ENCODE peak calls at places on chromosome 17, in seven cellular contexts. V is AG10803; L is retinal pigment epithelial cell; K is heart right ventricle; W is CD8-positive, alpha-beta T cell; P is fibroblast of the aortic adventitia; M is uterus. O is an unnamed sample.

GRCh38 chr17:64788286-64789060 is 126.4 kb upstream of the SMURF2 start:
- DNase-seq in L (no peak), V (no peak), K (no peak), P (no peak), W (no peak), M (no peak), O (no peak)

GRCh38 chr17:19262650-19263620 is 25.8 kb downstream of the EPN2 start:
- DNase-seq in P (peak), L (no peak), M (no peak), V (peak), K (no peak), W (no peak), O (no peak)

GRCh38 chr17:76124582-76125390 is 16.3 kb downstream of the FOXJ1 start:
- DNase-seq in V (no peak), M (no peak), P (no peak), K (no peak), W (no peak), L (no peak), O (no peak)

GRCh38 chr17:43958953-43959352 is 5.2 kb upstream of the PYY start:
- DNase-seq in K (no peak), W (no peak), V (no peak), M (no peak), P (no peak), L (no peak), O (no peak)

GRCh38 chr17:41404024-41404651 is 6.7 kb upstream of the KRT31 start:
- DNase-seq in V (peak), L (peak), W (no peak), K (peak), M (no peak), P (peak), O (peak)

GRCh38 chr17:3879181-3879580 is 13.7 kb downstream of the CAMKK1 start:
- DNase-seq in P (peak), K (peak), V (peak), L (no peak), W (no peak), M (no peak), O (no peak)

GRCh38 chr17:20008242-20009051 is 712 bp upstream of the SPECC1 start:
- DNase-seq in K (peak), V (no peak), M (peak), L (no peak), P (no peak), W (no peak), O (no peak)

GRCh38 chr17:81513669-81514484 is 1.3 kb upstream of the ACTG1 start:
- DNase-seq in K (peak), L (no peak), W (no peak), V (peak), M (peak), P (peak), O (no peak)

GRCh38 chr17:67294451-67295199 is 49.6 kb upstream of the HELZ start:
- DNase-seq in V (no peak), K (no peak), W (no peak), L (no peak), M (no peak), P (no peak), O (no peak)

GRCh38 chr17:5019475-5019956 is 15.7 kb downstream of the SLC52A1 start:
- DNase-seq in V (no peak), L (no peak), W (peak), K (no peak), M (no peak), P (no peak), O (no peak)
- TF ChIP-seq CTCF in V (no peak), L (no peak), W (no peak), K (no peak), M (no peak), P (no peak), O (no peak)

GRCh38 chr17:4934173-4934979 is 2.3 kb downstream of the GP1BA start:
- DNase-seq in M (no peak), W (no peak), L (no peak), P (peak), V (peak), K (no peak), O (no peak)
- TF ChIP-seq CTCF in M (no peak), W (no peak), L (peak), P (peak), V (peak), K (peak), O (peak)

DNA sequence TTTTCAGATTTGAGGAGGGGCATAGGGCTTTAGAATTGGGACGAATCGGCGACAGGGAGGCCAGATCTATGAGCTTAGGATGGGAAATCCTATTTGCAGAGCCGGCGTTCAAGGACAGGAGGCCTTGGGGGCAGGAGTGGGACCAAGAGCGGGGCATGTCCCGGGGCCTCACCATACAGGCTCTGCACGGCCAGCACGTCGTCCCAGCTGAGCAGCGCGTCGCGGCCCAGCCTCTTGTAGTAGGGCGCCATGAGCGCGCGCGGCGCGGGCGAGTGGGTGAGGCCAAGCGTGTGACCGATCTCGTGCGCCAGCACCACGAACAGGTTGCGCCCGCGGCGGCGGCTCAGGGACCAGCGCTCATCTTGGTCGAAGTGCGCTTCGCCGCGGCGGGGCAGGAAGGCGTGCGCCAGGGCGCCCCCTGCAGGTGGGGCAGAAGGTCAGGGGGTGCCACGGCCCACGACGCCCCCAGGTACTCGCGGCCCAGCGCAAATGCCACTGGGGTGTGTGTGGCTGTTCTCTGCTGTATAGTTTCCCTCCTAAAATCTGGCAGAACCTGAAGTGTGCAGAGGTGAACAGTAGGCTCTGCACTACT is 9.3 kb downstream of the C17orf50 start:
- DNase-seq in K (no peak), W (no peak), L (no peak), M (no peak), V (no peak), P (no peak), O (no peak)
- TF ChIP-seq CTCF in K (peak), W (no peak), L (peak), M (no peak), V (no peak), P (no peak), O (peak)

DNA sequence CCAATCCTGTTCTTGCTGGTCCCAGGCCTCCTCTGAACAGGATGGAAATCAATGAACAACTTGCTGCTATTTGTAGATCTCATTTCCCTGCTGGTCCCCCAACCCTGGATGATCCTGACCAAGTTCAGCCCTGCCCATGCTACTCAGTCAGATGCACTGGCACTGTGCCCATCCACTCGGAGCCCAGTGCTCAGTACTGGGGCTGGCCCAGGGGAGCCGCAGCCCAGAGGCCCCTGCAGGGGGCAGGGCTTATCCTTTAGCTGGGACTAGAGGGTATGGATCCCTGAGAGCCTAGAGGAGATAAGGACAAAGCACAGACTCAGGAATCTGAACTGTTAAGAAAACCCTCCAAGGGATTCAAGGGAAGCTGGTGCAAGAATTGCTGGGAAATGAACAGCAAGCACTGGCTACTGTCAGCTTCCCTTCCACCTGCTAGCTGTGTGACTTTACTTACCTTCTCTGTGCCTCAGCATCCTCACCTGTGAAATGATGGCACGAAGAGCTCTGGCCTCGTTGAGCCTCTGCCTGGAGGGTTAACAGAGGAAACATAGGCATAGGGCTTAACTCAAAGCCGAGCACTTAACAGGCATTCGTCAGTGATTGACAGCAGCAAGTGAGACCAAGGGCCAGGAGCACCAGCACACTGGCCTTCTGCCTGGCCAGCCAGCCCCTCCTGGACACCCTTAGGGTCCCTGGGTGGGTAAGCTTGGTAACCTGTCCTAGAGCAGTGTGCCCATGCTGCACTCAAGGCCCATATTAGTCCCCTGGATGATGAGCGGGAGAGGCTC is 29.8 kb upstream of the C1QL1 start:
- DNase-seq in L (no peak), M (no peak), V (no peak), W (no peak), P (peak), K (no peak), O (no peak)
- TF ChIP-seq CTCF in L (peak), M (no peak), V (no peak), W (no peak), P (no peak), K (no peak), O (no peak)

GRCh38 chr17:50794361-50794760 is 27.0 kb upstream of the ANKRD40CL start:
- DNase-seq in V (no peak), P (no peak), K (no peak), M (no peak), L (no peak), W (no peak), O (no peak)
- TF ChIP-seq CTCF in V (no peak), P (no peak), K (no peak), M (no peak), L (no peak), W (no peak), O (no peak)

DNA sequence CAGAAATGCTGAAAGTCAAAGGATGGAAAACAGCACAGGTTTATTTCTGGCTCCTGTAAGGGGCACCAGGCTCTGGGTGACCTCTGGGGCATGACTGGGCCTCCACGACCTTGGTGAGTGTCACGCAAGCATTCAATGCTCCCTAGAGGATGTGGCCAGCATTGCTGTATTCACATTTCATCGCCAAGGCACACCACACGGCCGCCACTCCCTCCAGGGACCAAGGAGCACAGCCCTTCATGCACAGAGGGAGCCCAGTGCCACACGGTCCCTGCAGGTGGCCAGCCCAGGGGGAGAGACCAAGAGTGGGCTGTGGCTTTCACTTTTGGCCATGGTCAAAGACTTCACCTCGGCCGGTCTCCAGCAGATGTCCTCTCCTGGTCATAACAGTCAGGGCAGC is 137.4 kb upstream of the TNRC6C start:
- DNase-seq in L (no peak), M (no peak), W (no peak), K (peak), V (no peak), P (no peak), O (no peak)
- TF ChIP-seq CTCF in L (no peak), M (no peak), W (no peak), K (peak), V (no peak), P (no peak), O (no peak)